ENCODE peak calls at places on chromosome 21, in four cellular contexts. H is HL-60; Q is stimulated activated CD4-positive, alpha-beta T cell treated with anti-CD3 and anti-CD28 coated beads, Interleukin-2, amount 100 ng/mL, for 4 hours; A is AG20443. C is an unnamed sample.

GRCh38 chr21:15893902-15894301 is 164.1 kb downstream of the USP25 start:
- DNase-seq in A (no peak), Q (no peak), H (no peak), C (no peak)

GRCh38 chr21:35025206-35026152 is 23.6 kb downstream of the RUNX1 start:
- DNase-seq in H (peak), A (no peak), Q (no peak), C (no peak)

GRCh38 chr21:31524140-31524539 is 135.4 kb upstream of the SOD1 start:
- DNase-seq in A (no peak), H (no peak), Q (no peak), C (no peak)

GRCh38 chr21:45292399-45293213 is 4.9 kb upstream of the POFUT2 start:
- DNase-seq in A (peak), H (peak), Q (peak), C (peak)

GRCh38 chr21:33840771-33841170 is 74.8 kb downstream of the ATP5PO start:
- DNase-seq in H (no peak), Q (no peak), A (peak), C (no peak)

GRCh38 chr21:37644666-37645065 is 271.6 kb downstream of the KCNJ6 start:
- DNase-seq in Q (no peak), A (no peak), H (no peak), C (no peak)

GRCh38 chr21:37528150-37528937 is 161.8 kb downstream of the DYRK1A start:
- DNase-seq in A (no peak), Q (no peak), H (no peak), C (no peak)

GRCh38 chr21:44330698-44331097 is 8.5 kb downstream of the CFAP410 start:
- DNase-seq in Q (no peak), A (no peak), H (no peak), C (no peak)

GRCh38 chr21:34579411-34579810 is 35.5 kb downstream of the RCAN1 start:
- DNase-seq in H (no peak), Q (no peak), A (peak), C (no peak)

GRCh38 chr21:42047821-42048613 is 23.1 kb upstream of the UMODL1 start:
- DNase-seq in A (peak), H (no peak), Q (no peak), C (no peak)

C was measured in KG1.